ENCODE peak calls at places on chromosomes 12 and 14, in nine cellular contexts. Z, E, Y, R, N, J, C, I and H are unnamed samples.

GRCh38 chr12:12807970-12808702 is 5.0 kb upstream of the DDX47 start:
- DNase-seq in I (no peak), N (peak), Y (no peak), J (no peak), C (no peak), R (no peak), Z (no peak), E (no peak), H (no peak)

GRCh38 chr14:68981539-68981976 is 2.5 kb upstream of the ACTN1 start:
- DNase-seq in C (no peak), N (no peak), R (no peak), E (no peak), Y (no peak), Z (no peak), J (no peak), I (peak), H (no peak)

GRCh38 chr14:34227834-34228662 is 234.0 kb downstream of the SPTSSA start:
- DNase-seq in J (peak), R (peak), Z (peak), E (peak), Y (peak), C (peak), N (peak), I (peak), H (peak)

GRCh38 chr14:41607966-41608663 is 1.4 kb downstream of the LRFN5 start:
- DNase-seq in R (peak), C (no peak), E (peak), Y (peak), N (no peak), J (no peak), Z (no peak), I (no peak), H (no peak)

GRCh38 chr12:28313631-28314030 is 123.4 kb downstream of the CCDC91 start:
- DNase-seq in Y (no peak), N (no peak), I (peak), E (no peak), R (no peak), Z (no peak), C (no peak), J (no peak), H (peak)

GRCh38 chr14:46290706-46291105 is 360.9 kb downstream of the RPL10L start:
- DNase-seq in Y (no peak), N (no peak), J (no peak), R (no peak), I (no peak), Z (no peak), E (no peak), C (no peak), H (no peak)

GRCh38 chr14:70601162-70601561 is 707 bp upstream of the MED6 start:
- DNase-seq in J (no peak), E (peak), Y (no peak), R (no peak), C (no peak), I (peak), N (no peak), Z (no peak), H (no peak)

GRCh38 chr12:101436146-101436545 is 28.6 kb upstream of the ARL1 start:
- DNase-seq in I (no peak), E (no peak), Y (no peak), J (no peak), C (no peak), R (no peak), N (no peak), Z (no peak), H (no peak)

GRCh38 chr14:54038724-54039123 is 82.1 kb upstream of the BMP4 start:
- DNase-seq in I (no peak), Y (no peak), R (no peak), Z (no peak), J (no peak), E (no peak), N (no peak), C (no peak), H (no peak)

GRCh38 chr12:91404362-91404899 is 221.8 kb upstream of the DCN start:
- DNase-seq in I (no peak), R (no peak), Y (no peak), J (no peak), C (no peak), E (no peak), Z (no peak), N (no peak), H (no peak)

GRCh38 chr14:65321370-65321875 is 91.1 kb upstream of the FUT8 start:
- DNase-seq in C (no peak), E (no peak), Z (no peak), J (no peak), Y (no peak), I (no peak), R (no peak), N (no peak), H (no peak)

GRCh38 chr12:132866251-132866828 is 21.1 kb downstream of the CHFR start:
- DNase-seq in R (no peak), Y (no peak), I (peak), N (no peak), J (no peak), E (no peak), C (no peak), Z (no peak), H (no peak)

GRCh38 chr12:6962285-6963015 is 8.0 kb downstream of the PHB2 start:
- DNase-seq in Y (no peak), R (no peak), Z (no peak), J (peak), I (no peak), C (peak), E (peak), N (no peak), H (peak)

GRCh38 chr14:30799933-30800332 is 74.4 kb upstream of the COCH start:
- DNase-seq in N (no peak), I (no peak), Y (no peak), Z (no peak), J (no peak), C (no peak), R (no peak), E (no peak), H (no peak)

GRCh38 chr12:111799758-111800157 is 33.0 kb downstream of the ALDH2 start:
- DNase-seq in Y (no peak), J (no peak), E (no peak), Z (no peak), C (no peak), I (no peak), N (no peak), R (no peak), H (no peak)

GRCh38 chr12:5713599-5714001 is 231.5 kb downstream of the ANO2 start:
- DNase-seq in N (no peak), Y (no peak), C (no peak), Z (no peak), R (no peak), E (no peak), J (no peak), I (no peak), H (no peak)

GRCh38 chr14:60510976-60511599 is 2.1 kb downstream of the SIX6 start:
- DNase-seq in N (no peak), Z (no peak), E (peak), J (no peak), C (no peak), R (no peak), I (no peak), Y (no peak), H (no peak)

GRCh38 chr14:93712079-93712837 is 76.0 kb downstream of the PRIMA1 start:
- DNase-seq in N (no peak), J (no peak), C (no peak), E (no peak), I (no peak), R (no peak), Z (no peak), Y (no peak), H (no peak)

DNA sequence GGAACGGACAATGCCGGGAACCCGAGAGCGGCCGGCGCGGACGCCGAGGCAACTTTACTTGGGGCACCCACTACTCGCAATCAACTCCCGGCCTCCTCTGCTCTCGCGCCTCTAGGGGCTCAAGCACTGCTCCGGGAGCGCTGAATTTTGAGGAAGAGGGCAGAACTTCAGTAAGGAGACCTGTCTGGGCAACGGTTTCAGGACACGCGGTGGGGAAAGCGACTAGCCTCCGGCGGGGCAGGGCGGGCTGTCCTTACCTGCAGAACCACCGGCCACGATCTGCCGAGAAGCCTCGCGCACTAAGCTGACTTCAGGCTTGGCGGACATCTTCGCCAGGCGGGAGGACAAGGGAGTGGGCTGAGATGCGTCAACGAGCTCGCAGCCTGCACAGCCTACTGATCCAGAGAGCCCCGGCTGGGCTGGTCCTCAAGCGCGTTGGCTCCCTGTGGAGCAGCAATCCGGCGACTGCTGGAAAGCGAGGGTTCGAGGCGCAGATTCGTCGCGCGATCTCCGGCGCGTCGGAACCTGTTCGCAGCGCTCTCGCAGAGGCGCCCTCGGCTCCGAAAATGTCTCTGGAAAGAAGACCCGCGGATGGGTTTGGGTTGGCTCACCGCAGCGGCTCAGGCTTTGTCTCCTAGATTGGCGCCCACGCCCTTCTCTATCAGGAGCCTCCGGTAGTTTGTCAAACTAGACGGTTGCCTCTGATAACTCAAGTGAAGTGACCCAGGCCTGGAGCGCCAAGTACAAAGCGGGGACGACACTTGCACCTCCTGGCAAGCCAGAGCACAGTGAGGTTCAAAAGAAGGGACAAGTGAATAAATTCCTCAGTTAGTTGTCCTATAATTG is at the start of gene SLC25A21:
- DNase-seq in C (peak), Z (peak), Y (peak), N (no peak), I (peak), J (peak), E (peak), R (peak), H (peak)
- TF ChIP-seq CTCF in C (no peak), Z (no peak), Y (no peak), N (no peak), I (peak), J (no peak), E (no peak), R (no peak), H (no peak)

DNA sequence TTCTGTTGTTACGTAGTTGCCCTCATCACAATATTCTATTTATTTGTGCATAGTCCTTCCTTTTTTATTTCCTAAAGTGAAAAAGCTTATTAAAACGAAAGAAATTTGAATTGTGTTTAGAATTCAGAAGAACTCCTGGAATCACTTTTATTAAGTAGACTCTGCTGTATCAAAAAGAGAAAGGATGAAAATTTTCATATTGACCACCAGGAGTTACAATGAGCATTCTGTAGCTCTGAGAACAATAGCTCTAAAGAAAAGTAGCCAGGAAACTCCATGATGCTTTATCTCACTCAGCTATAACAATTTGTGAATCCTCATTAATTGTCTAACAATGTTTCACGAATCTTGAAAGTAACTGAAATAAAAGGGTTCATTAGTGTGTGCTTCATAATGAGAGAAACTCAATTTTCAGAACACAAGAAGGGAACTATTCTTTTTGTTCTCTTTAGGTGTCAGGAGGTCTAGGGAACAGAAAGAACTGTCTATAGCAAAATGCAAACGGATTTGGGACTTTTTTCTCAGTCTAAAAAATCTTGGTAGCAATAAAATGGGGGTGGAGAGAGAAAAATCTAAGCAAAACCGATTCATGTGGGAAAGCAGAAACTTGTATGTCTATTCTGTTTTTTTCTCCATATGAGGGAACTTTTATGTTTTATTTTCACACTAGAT is 19.3 kb downstream of the ASCL1 start:
- DNase-seq in R (no peak), N (no peak), Z (no peak), Y (no peak), J (no peak), I (no peak), C (no peak), E (no peak), H (no peak)
- TF ChIP-seq CTCF in R (peak), N (no peak), Z (peak), Y (peak), J (no peak), I (no peak), C (no peak), E (peak), H (no peak)

DNA sequence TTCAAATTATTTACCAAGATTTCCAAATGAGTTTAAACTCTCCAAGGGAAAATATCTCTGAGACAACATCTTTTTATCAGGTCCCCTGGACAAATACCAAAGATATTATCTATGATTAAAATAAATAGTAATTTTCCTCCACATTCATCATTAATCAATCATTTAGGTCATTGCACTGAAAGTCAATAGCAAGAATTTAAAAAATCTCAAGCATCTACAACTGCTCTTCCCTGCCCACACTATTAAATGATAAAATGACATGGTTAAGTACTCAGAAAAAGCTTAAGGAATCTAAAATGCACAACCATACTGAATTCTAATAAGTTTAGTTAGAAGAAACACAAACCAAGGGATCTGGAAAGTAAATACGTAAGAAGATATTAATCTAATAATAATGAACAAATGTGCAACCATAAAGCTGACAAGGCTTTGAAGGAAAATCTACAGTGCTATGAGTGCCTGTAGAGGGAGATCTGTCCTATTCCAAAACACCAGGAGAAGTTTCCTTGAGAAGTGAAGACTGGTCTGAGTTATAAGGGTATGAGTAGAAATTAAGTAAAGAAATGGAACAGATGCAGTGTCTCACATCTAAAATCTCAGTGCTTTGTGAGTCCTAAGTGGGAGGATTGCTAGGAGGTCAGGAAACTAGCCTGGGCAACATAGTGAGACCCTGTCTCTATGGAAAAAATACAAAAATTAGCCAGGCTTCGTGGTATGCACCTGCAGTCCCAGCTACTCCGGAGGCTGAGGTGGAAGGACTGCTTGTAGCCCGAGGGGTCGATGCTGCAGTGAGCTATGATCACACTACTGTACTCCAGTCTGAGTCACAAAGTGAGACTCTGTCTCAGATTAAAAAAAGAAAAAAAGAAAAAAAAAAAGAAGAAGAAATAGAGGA is 19.2 kb downstream of the INTS13 start:
- DNase-seq in Z (no peak), C (no peak), Y (no peak), R (no peak), J (no peak), I (no peak), E (no peak), N (no peak), H (no peak)
- TF ChIP-seq CTCF in Z (no peak), C (no peak), Y (no peak), R (no peak), J (peak), I (peak), E (no peak), N (no peak), H (no peak)

GRCh38 chr12:57087689-57088441 is 1.0 kb upstream of the NAB2 start:
- DNase-seq in R (no peak), N (peak), J (peak), C (peak), I (peak), E (peak), Z (peak), Y (peak), H (peak)
- TF ChIP-seq CTCF in R (no peak), N (no peak), J (no peak), C (no peak), I (no peak), E (no peak), Z (no peak), Y (no peak), H (no peak)

DNA sequence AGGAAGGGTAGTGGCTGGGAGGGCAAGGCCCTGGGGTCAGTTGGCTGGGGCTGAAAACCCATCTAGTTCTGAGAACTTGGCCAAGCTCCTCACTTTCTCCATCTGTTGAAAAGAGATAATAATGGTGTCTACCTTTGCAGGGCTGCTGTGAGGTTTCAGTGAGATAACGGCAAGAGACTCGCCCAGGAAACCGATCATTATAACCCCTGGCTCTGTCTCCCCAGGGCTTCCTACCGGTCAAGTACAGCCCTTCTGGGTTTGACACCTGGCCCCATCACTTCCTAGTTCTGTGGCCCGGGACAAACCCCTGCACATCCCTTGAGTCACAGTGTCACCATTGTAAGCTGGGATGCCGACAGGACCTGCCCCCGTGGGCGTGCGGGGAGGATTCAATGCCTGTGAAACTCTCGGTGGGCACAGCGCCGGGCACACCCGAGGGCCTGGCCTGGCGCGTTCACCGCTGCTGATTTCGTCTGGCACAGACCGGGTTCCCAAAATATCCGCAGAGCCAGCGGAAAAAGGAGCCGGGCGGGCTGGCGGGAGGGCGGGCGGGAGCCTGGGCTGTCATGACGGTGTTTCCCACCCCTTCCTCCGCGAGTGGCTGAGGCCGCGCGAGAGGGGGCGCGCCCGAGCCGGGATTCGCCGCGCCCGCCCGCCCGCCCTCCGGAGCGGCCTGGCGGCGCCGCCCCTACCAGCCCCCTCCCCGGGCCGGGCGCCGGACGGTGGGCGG is 4.5 kb downstream of the KMT5A start:
- DNase-seq in Z (peak), I (peak), E (peak), R (peak), J (peak), Y (peak), C (peak), N (peak), H (peak)
- TF ChIP-seq CTCF in Z (no peak), I (no peak), E (peak), R (no peak), J (peak), Y (no peak), C (no peak), N (no peak), H (no peak)

GRCh38 chr12:49297695-49298060 is 2.7 kb downstream of the PRPH start:
- DNase-seq in E (no peak), R (no peak), Y (no peak), N (no peak), J (no peak), I (no peak), C (no peak), Z (no peak), H (no peak)

GRCh38 chr12:49296836-49297694 is 2.1 kb downstream of the PRPH start:
- DNase-seq in E (peak), N (no peak), R (no peak), I (no peak), J (peak), Z (peak), Y (no peak), C (peak), H (peak)

GRCh38 chr12:49296034-49296835 is 1.3 kb downstream of the PRPH start:
- DNase-seq in Z (peak), N (peak), J (peak), R (peak), C (peak), E (peak), Y (peak), I (no peak), H (peak)

GRCh38 chr12:49295087-49296001 is at the start of gene PRPH:
- DNase-seq in E (peak), N (no peak), Z (no peak), J (peak), Y (no peak), R (no peak), I (no peak), C (no peak), H (no peak)

DNA sequence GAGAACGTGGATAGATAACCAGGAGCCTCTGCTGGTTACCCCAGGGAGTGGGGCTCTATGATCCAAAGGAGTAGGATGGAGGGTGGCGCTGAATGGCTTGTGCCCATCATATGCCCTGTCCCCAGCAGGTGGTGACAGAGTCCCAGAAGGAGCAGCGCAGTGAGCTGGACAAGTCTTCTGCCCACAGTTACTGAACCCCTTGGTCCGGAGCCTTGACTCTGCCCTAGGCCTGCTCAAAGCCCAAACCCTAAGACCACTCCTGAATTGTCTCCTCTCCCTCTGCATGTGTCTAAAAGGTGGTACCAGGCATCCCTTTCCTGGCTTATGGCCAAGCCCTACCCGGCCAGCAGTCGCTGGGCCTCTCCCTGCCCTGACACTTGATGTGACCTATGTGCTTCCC is 3.2 kb downstream of the PRPH start:
- DNase-seq in E (no peak), I (no peak), N (no peak), J (no peak), Z (no peak), C (no peak), Y (no peak), R (no peak), H (peak)
- TF ChIP-seq CTCF in E (no peak), I (no peak), N (no peak), J (no peak), Z (peak), C (no peak), Y (peak), R (no peak), H (no peak)